ENCODE peak calls at places on chromosomes 4 and X, in four cellular contexts. O is HCT116, R is iPS-NIHi11, L is hepatic stellate cell. K is an unnamed sample.

GRCh38 chrX:42497356-42497755 is 280.6 kb downstream of the PPP1R2C start:
- DNase-seq in L (no peak), O (no peak), R (no peak), K (no peak)

GRCh38 chr4:81257021-81257420 is 42.0 kb upstream of the PRKG2 start:
- DNase-seq in L (no peak), R (no peak), O (no peak), K (no peak)

GRCh38 chrX:118562574-118563164 is 67.1 kb downstream of the DOCK11 start:
- DNase-seq in O (no peak), R (no peak), L (no peak), K (no peak)

GRCh38 chrX:75522565-75523411 is at the start of gene ZDHHC15:
- DNase-seq in O (no peak), L (no peak), R (peak), K (no peak)

GRCh38 chr4:156889616-156890594 is 81.7 kb downstream of the PDGFC start:
- DNase-seq in O (no peak), L (no peak), R (no peak), K (no peak)

GRCh38 chr4:36000941-36001557 is 243.3 kb downstream of the ARAP2 start:
- DNase-seq in O (no peak), L (no peak), R (no peak), K (no peak)

GRCh38 chrX:10582215-10582733 is 38.1 kb downstream of the MID1 start:
- DNase-seq in L (no peak), R (no peak), O (peak), K (no peak)

GRCh38 chr4:54213812-54214211 is 15.3 kb upstream of the PDGFRA start:
- DNase-seq in L (no peak), R (no peak), O (no peak), K (no peak)

GRCh38 chrX:49934148-49934547 is 11.8 kb downstream of the CLCN5 start:
- DNase-seq in O (no peak), L (no peak), R (no peak), K (no peak)

GRCh38 chrX:105190252-105190853 is 30.1 kb downstream of the TEX13A start:
- DNase-seq in O (no peak), R (peak), L (peak), K (peak)

GRCh38 chrX:68895339-68896250 is 66.8 kb downstream of the EFNB1 start:
- DNase-seq in R (no peak), O (no peak), L (peak), K (peak)

GRCh38 chr4:108045687-108046024 is 56.0 kb downstream of the HADH start:
- DNase-seq in R (no peak), O (no peak), L (no peak), K (no peak)

GRCh38 chr4:71472946-71473345 is 134.1 kb downstream of the SLC4A4 start:
- DNase-seq in R (no peak), L (peak), O (no peak), K (no peak)

GRCh38 chr4:25486171-25486570 is 109.1 kb downstream of the ANAPC4 start:
- DNase-seq in R (no peak), L (no peak), O (no peak), K (peak)

GRCh38 chr4:26238426-26238781 is 82.4 kb upstream of the RBPJ start:
- DNase-seq in O (no peak), R (no peak), L (no peak), K (peak)

GRCh38 chr4:97670703-97671269 is 472.5 kb downstream of the STPG2 start:
- DNase-seq in L (no peak), R (no peak), O (no peak), K (no peak)

GRCh38 chrX:140766024-140766611 is 56.6 kb downstream of the LINC00632 start:
- DNase-seq in L (peak), R (peak), O (no peak), K (peak)

GRCh38 chr4:77990456-77990855 is 66.7 kb upstream of the FRAS1 start:
- DNase-seq in L (no peak), R (no peak), O (no peak), K (no peak)

GRCh38 chr4:150010525-150011126 is 67.6 kb upstream of the DCLK2 start:
- DNase-seq in R (peak), L (peak), O (peak), K (peak)

GRCh38 chr4:55758081-55758480 is 61.5 kb upstream of the EXOC1L start:
- DNase-seq in R (no peak), O (no peak), L (no peak), K (no peak)

GRCh38 chr4:158840131-158840530 is 71.3 kb downstream of the FNIP2 start:
- DNase-seq in O (no peak), R (no peak), L (no peak), K (no peak)

GRCh38 chr4:82402196-82402775 is 28.0 kb downstream of the HNRNPDL start:
- DNase-seq in O (no peak), L (no peak), R (no peak), K (no peak)

GRCh38 chr4:101439926-101440325 is 92.6 kb upstream of the PPP3CA start:
- DNase-seq in R (no peak), O (no peak), L (no peak), K (no peak)

GRCh38 chrX:70134116-70134477 is 850 bp downstream of the IGBP1 start:
- DNase-seq in O (no peak), L (peak), R (peak), K (peak)

GRCh38 chrX:118974908-118975671 is 672 bp downstream of the LONRF3 start:
- DNase-seq in O (no peak), L (no peak), R (peak), K (peak)

GRCh38 chr4:70901984-70902576 is at the start of gene MOB1B:
- DNase-seq in O (peak), L (peak), R (peak), K (peak)